ENCODE peak calls at places on chromosome 6, in seven cellular contexts. D, N, R, Z, M, G and B are unnamed samples.

GRCh38 chr6:75843401-75843800 is 94.4 kb downstream of the MYO6 start:
- DNase-seq in D (no peak), N (no peak), R (no peak), Z (no peak), M (no peak), G (no peak), B (no peak)

GRCh38 chr6:43990627-43991619 is 136.3 kb downstream of the MRPL14 start:
- DNase-seq in D (peak; percentile 55), N (no peak), R (peak; percentile 70), Z (peak; percentile 97), M (no peak), G (no peak), B (no peak)

GRCh38 chr6:90940812-90941481 is 354.1 kb upstream of the MAP3K7 start:
- DNase-seq in D (peak; percentile 52), N (peak; percentile 76), R (no peak), Z (peak; percentile 80), M (peak; percentile 83), G (no peak), B (peak; percentile 81)

GRCh38 chr6:72250664-72251063 is 364.3 kb downstream of the RIMS1 start:
- DNase-seq in D (peak; percentile 23), N (no peak), R (no peak), Z (peak; percentile 43), M (no peak), G (no peak), B (no peak)

GRCh38 chr6:147395158-147395557 is 113.3 kb upstream of the SAMD5 start:
- DNase-seq in D (peak; percentile 38), N (no peak), R (no peak), Z (peak; percentile 16), M (no peak), G (no peak), B (no peak)

GRCh38 chr6:155974359-155974758 is 518.7 kb upstream of the NOX3 start:
- DNase-seq in D (no peak), N (no peak), R (no peak), Z (no peak), M (no peak), G (no peak), B (no peak)

GRCh38 chr6:47464052-47464451 is 13.5 kb upstream of the CD2AP start:
- DNase-seq in D (no peak), N (no peak), R (no peak), Z (no peak), M (no peak), G (no peak), B (no peak)

GRCh38 chr6:45445749-45446454 is 68.2 kb upstream of the SUPT3H start:
- DNase-seq in D (peak; percentile 98), N (peak; percentile 55), R (peak; percentile 40), Z (peak; percentile 99), M (no peak), G (no peak), B (peak; percentile 98)

GRCh38 chr6:111347589-111347988 is 135.4 kb downstream of the REV3L start:
- DNase-seq in D (no peak), N (no peak), R (no peak), Z (no peak), M (no peak), G (no peak), B (no peak)

GRCh38 chr6:157753291-157753690 is 69.8 kb upstream of the SNX9 start:
- DNase-seq in D (peak; percentile 58), N (no peak), R (no peak), Z (no peak), M (no peak), G (no peak), B (no peak)

GRCh38 chr6:41638002-41638800 is at the start of gene MDFI:
- DNase-seq in D (no peak), N (peak; percentile 87), R (peak; percentile 31), Z (no peak), M (no peak), G (no peak), B (peak; percentile 83)

GRCh38 chr6:28646650-28647049 is 121.0 kb downstream of the GPX5 start:
- DNase-seq in D (no peak), N (no peak), R (no peak), Z (no peak), M (no peak), G (no peak), B (no peak)

GRCh38 chr6:118581489-118581959 is 33.4 kb downstream of the PLN start:
- DNase-seq in D (peak; percentile 81), N (no peak), R (no peak), Z (peak; percentile 74), M (no peak), G (no peak), B (peak; percentile 45)

GRCh38 chr6:47083586-47084047 is 41.5 kb upstream of the ADGRF1 start:
- DNase-seq in D (peak; percentile 42), N (no peak), R (peak; percentile 96), Z (peak; percentile 97), M (no peak), G (no peak), B (no peak)

GRCh38 chr6:83464741-83465140 is 33.9 kb upstream of the ME1 start:
- DNase-seq in D (no peak), N (no peak), R (no peak), Z (no peak), M (no peak), G (no peak), B (no peak)

GRCh38 chr6:128848169-128848935 is 34.6 kb upstream of the LAMA2 start:
- DNase-seq in D (no peak), N (peak; percentile 26), R (no peak), Z (no peak), M (no peak), G (no peak), B (peak; percentile 60)

GRCh38 chr6:63573140-63573898 is 1.0 kb downstream of the LOC128125822 start:
- DNase-seq in D (peak; percentile 86), N (peak; percentile 94), R (peak; percentile 77), Z (peak; percentile 72), M (peak; percentile 72), G (peak; percentile 70), B (peak; percentile 95)

GRCh38 chr6:156849806-156850205 is 72.6 kb downstream of the ARID1B start:
- DNase-seq in D (no peak), N (no peak), R (no peak), Z (no peak), M (peak; percentile 66), G (no peak), B (no peak)

GRCh38 chr6:18432619-18433018 is 45.5 kb downstream of the RNF144B start:
- DNase-seq in D (no peak), N (no peak), R (no peak), Z (no peak), M (no peak), G (no peak), B (no peak)

GRCh38 chr6:51529240-51529639 is 558.2 kb downstream of the PKHD1 start:
- DNase-seq in D (no peak), N (peak; percentile 17), R (no peak), Z (no peak), M (no peak), G (no peak), B (peak; percentile 19)

GRCh38 chr6:18586133-18586532 is 199.0 kb downstream of the RNF144B start:
- DNase-seq in D (no peak), N (no peak), R (no peak), Z (no peak), M (no peak), G (no peak), B (no peak)

GRCh38 chr6:14165091-14165490 is 47.5 kb downstream of the CD83 start:
- DNase-seq in D (peak; percentile 93), N (no peak), R (no peak), Z (peak; percentile 68), M (no peak), G (no peak), B (no peak)

GRCh38 chr6:33429745-33430042 is 9.8 kb downstream of the SYNGAP1 start:
- DNase-seq in D (no peak), N (no peak), R (no peak), Z (no peak), M (no peak), G (peak; percentile 18), B (no peak)
- H3K4me1 ChIP-seq in D (peaks cover 15% of the 10 kb centered on the region), N (peaks cover 66% of the 10 kb centered on the region), R (peaks cover 27% of the 10 kb centered on the region), Z (peaks cover 35% of the 10 kb centered on the region), M (peaks cover 74% of the 10 kb centered on the region), G (peaks cover 64% of the 10 kb centered on the region), B (peaks cover 40% of the 10 kb centered on the region)

DNA sequence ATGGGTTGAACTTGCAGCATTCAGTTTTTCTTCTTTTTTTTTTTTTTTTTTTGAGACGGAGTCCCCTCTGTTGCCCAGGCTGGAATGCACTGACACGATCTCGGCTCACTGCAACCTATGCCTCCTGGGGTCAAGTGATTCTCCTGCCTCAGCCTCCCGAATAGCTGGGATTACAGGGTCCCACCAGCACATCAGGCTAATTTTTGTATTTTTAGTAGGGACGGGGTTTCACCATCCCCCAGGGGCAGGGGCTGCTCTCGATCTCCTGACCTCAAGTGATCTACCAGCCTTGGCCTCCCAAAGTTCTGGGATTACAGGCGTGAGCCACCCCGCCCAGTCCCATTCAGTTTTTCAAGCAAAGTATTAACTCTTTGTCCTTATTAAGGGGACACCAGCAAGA is 117.6 kb upstream of the PRSS16 start:
- DNase-seq in D (no peak), N (no peak), R (no peak), Z (no peak), M (no peak), G (no peak), B (no peak)
- H3K4me1 ChIP-seq in D (peaks cover 16% of the 10 kb centered on the region), N (peaks cover 15% of the 10 kb centered on the region), R (no peaks in the 10 kb centered on the region), Z (no peaks in the 10 kb centered on the region), M (peaks cover 67% of the 10 kb centered on the region), G (peaks cover 23% of the 10 kb centered on the region), B (no peaks in the 10 kb centered on the region)

DNA sequence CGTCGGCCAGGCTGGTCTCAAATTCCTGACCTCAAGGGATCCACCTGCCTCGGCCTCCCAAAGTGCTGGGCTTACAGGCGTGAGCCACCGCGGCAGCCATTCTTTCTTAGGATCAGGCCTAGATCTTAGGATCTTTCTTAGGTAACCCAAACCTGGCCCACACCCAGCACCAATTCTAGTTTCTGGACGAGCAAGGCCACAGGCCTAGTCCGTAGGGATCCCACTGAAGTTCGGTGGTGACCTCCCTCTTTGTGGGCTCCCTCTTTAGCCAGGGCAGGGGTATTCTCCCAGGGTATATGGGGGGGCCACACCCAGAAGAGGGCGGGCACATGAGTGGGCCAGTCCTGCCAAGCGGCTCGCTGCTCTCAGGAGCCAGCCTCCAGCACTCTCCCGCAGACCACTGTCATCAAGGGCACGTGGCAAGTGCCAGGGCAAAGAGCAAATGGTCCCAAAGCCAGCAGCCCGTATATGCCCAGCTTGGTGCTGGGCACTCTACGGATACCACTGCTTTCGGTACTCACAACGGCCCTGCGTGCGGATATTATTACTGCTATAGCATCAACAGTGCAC is 6.5 kb downstream of the PXDC1 start:
- DNase-seq in D (peak; percentile 41), N (no peak), R (no peak), Z (no peak), M (no peak), G (no peak), B (no peak)
- H3K4me1 ChIP-seq in D (peaks cover 78% of the 10 kb centered on the region), N (peaks cover 18% of the 10 kb centered on the region), R (peaks cover 6% of the 10 kb centered on the region), Z (peaks cover 16% of the 10 kb centered on the region), M (peaks cover 8% of the 10 kb centered on the region), G (peaks cover 9% of the 10 kb centered on the region), B (no peaks in the 10 kb centered on the region)

GRCh38 chr6:133806358-133806757 is 82.6 kb upstream of the TCF21 start:
- DNase-seq in D (peak; percentile 41), N (no peak), R (no peak), Z (peak; percentile 50), M (no peak), G (no peak), B (no peak)

GRCh38 chr6:133809406-133809805 is 79.5 kb upstream of the TCF21 start:
- DNase-seq in D (peak; percentile 80), N (no peak), R (no peak), Z (no peak), M (no peak), G (no peak), B (no peak)

GRCh38 chr6:133804263-133804662 is 84.7 kb upstream of the TCF21 start:
- DNase-seq in D (peak; percentile 48), N (no peak), R (peak; percentile 62), Z (peak; percentile 45), M (no peak), G (no peak), B (peak; percentile 19)

GRCh38 chr6:133805876-133806275 is 83.0 kb upstream of the TCF21 start:
- DNase-seq in D (no peak), N (no peak), R (no peak), Z (no peak), M (no peak), G (no peak), B (no peak)

GRCh38 chr6:133807531-133807930 is 81.4 kb upstream of the TCF21 start:
- DNase-seq in D (no peak), N (no peak), R (no peak), Z (no peak), M (no peak), G (no peak), B (no peak)
- H3K4me1 ChIP-seq in D (peaks cover 33% of the 10 kb centered on the region), N (no peaks in the 10 kb centered on the region), R (peaks cover 6% of the 10 kb centered on the region), Z (no peaks in the 10 kb centered on the region), M (no peaks in the 10 kb centered on the region), G (no peaks in the 10 kb centered on the region), B (no peaks in the 10 kb centered on the region)